ENCODE peak calls at places on chromosomes 11 and 22, in four cellular contexts. R, Q, K and E are unnamed samples.

GRCh38 chr11:15471709-15472404 is 357.1 kb downstream of the INSC start:
- DNase-seq in R (no peak), Q (no peak), K (no peak), E (no peak)

GRCh38 chr11:126815111-126815510 is 185.5 kb downstream of the KIRREL3 start:
- DNase-seq in R (peak), Q (no peak), K (no peak), E (no peak)

GRCh38 chr11:2265396-2265795 is 5.0 kb downstream of the ASCL2 start:
- DNase-seq in R (no peak), Q (peak), K (no peak), E (no peak)

GRCh38 chr11:2711161-2711560 is 11.4 kb upstream of the KCNQ1OT1 start:
- DNase-seq in R (no peak), Q (no peak), K (no peak), E (no peak)

GRCh38 chr11:59801981-59802638 is 8.5 kb downstream of the MRPL16 start:
- DNase-seq in R (peak), Q (no peak), K (no peak), E (no peak)

GRCh38 chr11:69301491-69302401 is 7.8 kb downstream of the MYEOV start:
- DNase-seq in R (peak), Q (no peak), K (no peak), E (no peak)

GRCh38 chr11:3775761-3776406 is 21.5 kb downstream of the NUP98 start:
- DNase-seq in R (peak), Q (no peak), K (no peak), E (no peak)

GRCh38 chr11:130827697-130828377 is 88.4 kb downstream of the SNX19 start:
- DNase-seq in R (peak), Q (no peak), K (peak), E (peak)

GRCh38 chr11:1153951-1154487 is 3.7 kb upstream of the MUC5AC start:
- DNase-seq in R (peak), Q (peak), K (peak), E (no peak)

GRCh38 chr11:106286881-106287504 is 209.5 kb downstream of the AASDHPPT start:
- DNase-seq in R (peak), Q (no peak), K (peak), E (no peak)

GRCh38 chr11:115961168-115962003 is 457.2 kb upstream of the CADM1 start:
- DNase-seq in R (no peak), Q (no peak), K (peak), E (no peak)

GRCh38 chr11:77617892-77618291 is 19.7 kb downstream of the CLNS1A start:
- DNase-seq in R (peak), Q (no peak), K (no peak), E (no peak)

GRCh38 chr11:980438-981365 is 55.0 kb downstream of the AP2A2 start:
- DNase-seq in R (peak), Q (no peak), K (no peak), E (no peak)

GRCh38 chr11:45161252-45162063 is 15.0 kb downstream of the PRDM11 start:
- DNase-seq in R (no peak), Q (peak), K (no peak), E (no peak)

GRCh38 chr11:69497221-69497787 is 15.8 kb downstream of the LINC01488 start:
- DNase-seq in R (peak), Q (peak), K (no peak), E (peak)

GRCh38 chr22:37481347-37481907 is 4.8 kb downstream of the MFNG start:
- DNase-seq in R (no peak), Q (no peak), K (no peak), E (no peak)

GRCh38 chr11:109426442-109426841 is 4.5 kb downstream of the C11orf87 start:
- DNase-seq in R (no peak), Q (no peak), K (no peak), E (no peak)

GRCh38 chr11:116339306-116339705 is 433.5 kb downstream of the BUD13 start:
- DNase-seq in R (no peak), Q (no peak), K (no peak), E (no peak)

GRCh38 chr22:31103111-31103510 is 4.3 kb downstream of the SELENOM start:
- DNase-seq in R (no peak), Q (no peak), K (no peak), E (no peak)

GRCh38 chr22:49155809-49156580 is 671.7 kb downstream of the BRD1 start:
- DNase-seq in R (no peak), Q (no peak), K (no peak), E (no peak)

GRCh38 chr11:99568808-99569207 is 548.1 kb downstream of the CNTN5 start:
- DNase-seq in R (no peak), Q (no peak), K (no peak), E (no peak)

GRCh38 chr22:20940178-20940790 is 23.1 kb downstream of the CRKL start:
- DNase-seq in R (peak), Q (no peak), K (no peak), E (no peak)

GRCh38 chr22:39283312-39284141 is 35.9 kb downstream of the RPL3 start:
- DNase-seq in R (no peak), Q (peak), K (no peak), E (peak)

GRCh38 chr22:32991353-32992115 is 66.6 kb downstream of the SYN3 start:
- DNase-seq in R (peak), Q (no peak), K (peak), E (no peak)

GRCh38 chr11:106156290-106156937 is 79.0 kb downstream of the AASDHPPT start:
- DNase-seq in R (peak), Q (no peak), K (no peak), E (peak)

GRCh38 chr11:97069160-97069559 is 679.3 kb downstream of the JRKL start:
- DNase-seq in R (no peak), Q (no peak), K (no peak), E (no peak)

GRCh38 chr11:111393096-111393495 is 14.0 kb upstream of the POU2AF1 start:
- DNase-seq in R (peak), Q (no peak), K (no peak), E (no peak)

GRCh38 chr11:66150725-66151124 is 80.7 kb downstream of the PACS1 start:
- DNase-seq in R (no peak), Q (no peak), K (no peak), E (no peak)

GRCh38 chr11:17915500-17916143 is 97.2 kb downstream of the SERGEF start:
- DNase-seq in R (no peak), Q (no peak), K (no peak), E (no peak)

GRCh38 chr11:77400775-77401469 is 73.0 kb downstream of the PAK1 start:
- DNase-seq in R (no peak), Q (no peak), K (no peak), E (no peak)

GRCh38 chr22:28023774-28024173 is 104.7 kb upstream of the PITPNB start:
- DNase-seq in R (no peak), Q (no peak), K (no peak), E (no peak)

GRCh38 chr22:35467788-35468187 is 67.8 kb downstream of the MCM5 start:
- DNase-seq in R (peak), Q (no peak), K (peak), E (peak)

GRCh38 chr11:117058761-117059233 is 39.4 kb downstream of the SIK3 start:
- DNase-seq in R (peak), Q (no peak), K (no peak), E (no peak)

GRCh38 chr11:103532133-103532788 is 423.0 kb downstream of the DYNC2H1 start:
- DNase-seq in R (peak), Q (no peak), K (no peak), E (no peak)

GRCh38 chr11:69156218-69156639 is 494 bp downstream of the SMIM38 start:
- DNase-seq in R (no peak), Q (no peak), K (no peak), E (no peak)

GRCh38 chr11:64093233-64094039 is 57.7 kb downstream of the FLRT1 start:
- DNase-seq in R (no peak), Q (no peak), K (no peak), E (no peak)

GRCh38 chr22:42805016-42805997 is 51.8 kb downstream of the ARFGAP3 start:
- DNase-seq in R (no peak), Q (peak), K (no peak), E (no peak)

GRCh38 chr22:17217179-17217578 is 2.1 kb downstream of the ADA2 start:
- DNase-seq in R (no peak), Q (no peak), K (no peak), E (no peak)

GRCh38 chr22:46406349-46406748 is 70.8 kb downstream of the TRMU start:
- DNase-seq in R (no peak), Q (no peak), K (no peak), E (no peak)

GRCh38 chr11:119015054-119015611 is 3.0 kb downstream of the RPS25 start:
- DNase-seq in R (no peak), Q (no peak), K (no peak), E (no peak)
- TF ChIP-seq CTCF in R (no peak), Q (no peak), K (no peak), E (no peak)

GRCh38 chr11:73592640-73593039 is 5.3 kb downstream of the FAM168A start:
- DNase-seq in R (no peak), Q (no peak), K (no peak), E (no peak)

GRCh38 chr11:73597340-73597955 is 464 bp downstream of the FAM168A start:
- DNase-seq in R (peak), Q (no peak), K (no peak), E (no peak)

GRCh38 chr11:73596547-73596946 is 1.4 kb downstream of the FAM168A start:
- DNase-seq in R (no peak), Q (no peak), K (no peak), E (no peak)

GRCh38 chr11:73598719-73599379 is 937 bp upstream of the FAM168A start:
- DNase-seq in R (peak), Q (no peak), K (no peak), E (no peak)

GRCh38 chr11:73597956-73598718 is at the start of gene FAM168A:
- DNase-seq in R (peak), Q (peak), K (peak), E (peak)
- TF ChIP-seq CTCF in R (no peak), Q (peak), K (peak), E (peak)

GRCh38 chr11:61429346-61429690 is 457 bp downstream of the CPSF7 start:
- DNase-seq in R (peak), Q (no peak), K (peak), E (peak)

GRCh38 chr11:61425367-61426131 is 4.2 kb downstream of the CPSF7 start:
- DNase-seq in R (no peak), Q (no peak), K (no peak), E (no peak)

DNA sequence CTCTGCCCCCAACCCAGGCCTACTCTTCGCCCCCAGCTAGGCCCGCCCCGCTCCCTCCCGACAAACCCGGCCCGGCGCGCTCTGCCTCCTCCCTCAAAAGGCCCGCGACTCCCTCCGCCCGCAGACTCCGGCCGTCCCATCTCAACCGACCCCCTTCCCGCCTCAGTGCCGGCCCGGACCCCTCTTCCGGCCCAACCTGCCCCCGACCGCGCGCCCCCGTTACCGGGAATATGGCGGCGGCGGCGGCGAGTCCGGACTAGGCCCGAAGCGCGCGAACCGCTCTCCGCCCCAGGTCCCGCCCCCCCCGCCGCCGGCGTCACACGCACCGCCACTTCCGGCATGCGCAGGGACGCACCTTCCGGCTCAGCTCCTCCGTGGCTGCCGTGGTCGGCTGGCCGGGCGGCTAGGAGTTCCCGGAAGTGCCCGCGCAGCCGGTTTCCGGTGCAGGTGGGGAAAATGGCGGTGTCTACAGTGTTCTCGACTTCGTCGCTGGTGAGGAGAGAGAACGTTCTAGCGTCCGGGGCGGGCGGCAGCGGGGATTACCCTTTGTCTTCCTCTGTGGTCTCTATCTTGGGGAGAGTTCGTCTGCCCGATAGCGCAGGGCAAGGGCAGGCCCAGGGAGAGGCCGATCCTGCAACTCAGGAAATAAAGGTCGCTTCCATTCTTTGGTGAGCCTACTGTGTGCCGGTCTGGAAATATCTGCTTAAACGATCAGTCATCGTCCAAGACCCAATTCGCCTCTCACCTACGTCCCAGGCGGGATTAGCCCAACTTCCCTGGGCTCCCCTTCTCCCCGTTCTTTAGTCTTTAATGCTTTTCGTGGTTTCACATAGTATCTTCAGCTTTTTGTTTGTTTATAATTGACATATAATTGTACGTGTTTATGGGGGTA is at the start of the genes CPSF7 and SDHAF2:
- DNase-seq in R (peak), Q (peak), K (peak), E (peak)
- TF ChIP-seq CTCF in R (no peak), Q (peak), K (no peak), E (no peak)

GRCh38 chr11:6297831-6298230 is 22.5 kb downstream of the CAVIN3 start:
- DNase-seq in R (peak), Q (no peak), K (no peak), E (no peak)
- TF ChIP-seq CTCF in R (peak), Q (peak), K (no peak), E (peak)

GRCh38 chr11:134098566-134099184 is 29.8 kb downstream of the JAM3 start:
- DNase-seq in R (no peak), Q (no peak), K (no peak), E (no peak)
- TF ChIP-seq CTCF in R (no peak), Q (no peak), K (no peak), E (no peak)

GRCh38 chr11:47375020-47375419 is 3.3 kb downstream of the SPI1 start:
- DNase-seq in R (no peak), Q (no peak), K (no peak), E (no peak)

GRCh38 chr11:47376183-47376542 is 2.2 kb downstream of the SPI1 start:
- DNase-seq in R (no peak), Q (no peak), K (no peak), E (no peak)

GRCh38 chr11:47372422-47372821 is 5.9 kb downstream of the SPI1 start:
- DNase-seq in R (no peak), Q (no peak), K (no peak), E (no peak)

GRCh38 chr11:47375546-47376085 is 2.7 kb downstream of the SPI1 start:
- DNase-seq in R (no peak), Q (no peak), K (no peak), E (no peak)

DNA sequence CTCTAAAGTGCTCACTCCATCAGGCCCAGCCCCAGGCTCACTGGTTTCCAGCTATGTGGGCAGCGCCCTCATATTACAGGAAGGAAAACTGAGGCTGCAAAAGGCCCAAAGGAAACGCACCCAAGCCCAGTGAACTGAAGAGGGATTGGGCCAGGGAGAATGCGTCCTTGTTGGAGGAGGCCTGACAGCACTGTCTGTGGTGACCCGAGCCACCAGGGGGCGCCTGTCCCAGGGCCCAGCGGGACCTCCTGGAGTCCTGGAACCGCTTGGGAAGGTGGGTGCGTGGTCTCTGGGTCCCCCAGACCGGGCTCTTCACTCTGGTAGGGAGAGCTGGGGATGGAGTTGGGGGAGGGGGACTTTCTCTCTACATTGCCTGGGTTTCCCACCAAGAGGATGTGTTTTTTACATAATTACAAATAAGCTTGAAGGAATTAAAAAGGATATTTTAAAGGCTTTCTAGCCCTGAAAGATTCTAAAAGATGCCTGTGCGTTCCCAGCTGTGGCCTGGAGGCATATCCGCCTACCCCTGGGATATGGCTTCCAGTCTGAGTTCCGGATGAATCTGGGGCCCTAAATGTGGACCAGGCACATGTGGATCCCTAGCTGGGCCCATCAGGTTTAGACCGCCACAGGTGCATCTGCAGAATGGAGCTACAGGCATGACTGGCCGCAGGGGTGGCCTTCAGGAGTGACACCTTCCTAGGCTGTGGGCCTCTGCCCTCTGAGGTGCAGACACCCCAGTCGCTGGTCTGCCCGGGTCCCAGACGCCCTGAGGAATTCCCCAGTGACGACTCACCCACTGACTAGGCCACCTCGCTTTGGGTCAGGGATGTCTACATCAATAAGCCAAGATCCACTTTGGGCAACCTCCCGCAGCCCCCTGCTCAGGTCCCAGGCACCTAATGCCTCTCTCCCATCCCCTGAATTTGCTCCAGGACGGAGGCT is 4.2 kb downstream of the SPI1 start:
- DNase-seq in R (peak), Q (peak), K (peak), E (peak)
- TF ChIP-seq CTCF in R (peak), Q (peak), K (peak), E (peak)

GRCh38 chr11:132586801-132587200 is 945.5 kb downstream of the OPCML start:
- DNase-seq in R (peak), Q (no peak), K (no peak), E (no peak)
- TF ChIP-seq CTCF in R (peak), Q (no peak), K (no peak), E (no peak)

GRCh38 chr11:67482736-67483497 is at the start of gene AIP:
- DNase-seq in R (peak), Q (peak), K (peak), E (peak)
- TF ChIP-seq CTCF in R (no peak), Q (peak), K (peak), E (peak)

GRCh38 chr11:22829231-22830081 is at the start of gene SVIP:
- DNase-seq in R (peak), Q (peak), K (peak), E (peak)

GRCh38 chr11:22828373-22828772 is 1.2 kb downstream of the SVIP start:
- DNase-seq in R (no peak), Q (no peak), K (no peak), E (no peak)

GRCh38 chr11:22832315-22833041 is 2.9 kb upstream of the SVIP start:
- DNase-seq in R (peak), Q (no peak), K (no peak), E (no peak)

DNA sequence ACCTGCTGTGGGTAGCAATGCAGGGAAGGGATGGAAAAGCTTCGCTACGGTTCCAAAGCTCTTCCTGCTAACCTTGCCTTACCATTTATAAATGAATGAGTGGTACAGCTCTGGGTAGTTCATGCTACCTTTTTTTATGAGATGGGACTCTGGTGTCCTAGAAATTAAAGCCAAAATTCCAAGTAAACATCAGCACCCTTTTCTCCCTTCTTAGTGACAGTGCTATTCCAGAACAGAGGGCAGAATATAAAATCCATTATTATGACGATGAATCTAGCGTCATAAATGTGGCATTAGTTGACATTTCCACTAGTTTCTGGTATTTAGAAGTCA is 447 bp upstream of the SVIP start:
- DNase-seq in R (no peak), Q (no peak), K (no peak), E (no peak)
- TF ChIP-seq CTCF in R (no peak), Q (no peak), K (peak), E (no peak)